ENCODE peak calls at places on chromosomes 3 and 15, in seven cellular contexts. One of them, this sample, is unnamed.

GRCh38 chr3:177875786-177876476 is 660.3 kb upstream of the KCNMB2 start:
- DNase-seq in K562: no peak
- DNase-seq in GM12878: no peak
- DNase-seq in HepG2: no peak
- DNase-seq in SK-N-SH: peak; percentile 33
- DNase-seq in GM12891: no peak
- DNase-seq in H1: no peak
- DNase-seq in this sample: no peak

GRCh38 chr15:99511529-99511864 is 54.3 kb upstream of the MEF2A start:
- DNase-seq in GM12878: no peak
- DNase-seq in HepG2: no peak
- DNase-seq in GM12891: no peak
- DNase-seq in K562: no peak
- DNase-seq in H1: no peak
- DNase-seq in SK-N-SH: no peak
- DNase-seq in this sample: no peak

GRCh38 chr3:33746412-33747116 is 28.5 kb upstream of the CLASP2 start:
- DNase-seq in H1: no peak
- DNase-seq in SK-N-SH: no peak
- DNase-seq in HepG2: no peak
- DNase-seq in GM12891: peak; percentile 9
- DNase-seq in GM12878: no peak
- DNase-seq in K562: no peak
- DNase-seq in this sample: no peak

GRCh38 chr15:101664303-101664913 is 12.2 kb upstream of the TM2D3 start:
- DNase-seq in GM12891: no peak
- DNase-seq in H1: no peak
- DNase-seq in HepG2: peak; percentile 13
- DNase-seq in SK-N-SH: no peak
- DNase-seq in GM12878: no peak
- DNase-seq in K562: peak; percentile 28
- DNase-seq in this sample: no peak

GRCh38 chr15:41465822-41466421 is 27.8 kb upstream of the ITPKA start:
- DNase-seq in K562: peak; percentile 39
- DNase-seq in HepG2: peak; percentile 50
- DNase-seq in GM12878: no peak
- DNase-seq in GM12891: peak; percentile 30
- DNase-seq in H1: no peak
- DNase-seq in SK-N-SH: peak; percentile 62
- DNase-seq in this sample: no peak

GRCh38 chr3:189389346-189389745 is 217.6 kb downstream of the TPRG1 start:
- DNase-seq in GM12891: no peak
- DNase-seq in GM12878: no peak
- DNase-seq in H1: no peak
- DNase-seq in SK-N-SH: no peak
- DNase-seq in HepG2: no peak
- DNase-seq in K562: no peak
- DNase-seq in this sample: no peak

GRCh38 chr15:77493324-77493907 is 72.7 kb downstream of the HMG20A start:
- DNase-seq in H1: no peak
- DNase-seq in HepG2: no peak
- DNase-seq in GM12878: no peak
- DNase-seq in GM12891: no peak
- DNase-seq in SK-N-SH: no peak
- DNase-seq in K562: no peak
- DNase-seq in this sample: no peak

GRCh38 chr3:5188419-5189405 is 1.2 kb downstream of the EDEM1 start:
- DNase-seq in GM12878: no peak
- DNase-seq in GM12891: no peak
- DNase-seq in H1: peak; percentile 47
- DNase-seq in SK-N-SH: peak; percentile 41
- DNase-seq in K562: peak; percentile 51
- DNase-seq in HepG2: peak; percentile 68
- DNase-seq in this sample: no peak

GRCh38 chr3:194265505-194265892 is 85.6 kb downstream of the CPN2 start:
- DNase-seq in SK-N-SH: peak; percentile 83
- DNase-seq in HepG2: no peak
- DNase-seq in K562: no peak
- DNase-seq in H1: no peak
- DNase-seq in GM12891: no peak
- DNase-seq in GM12878: no peak
- DNase-seq in this sample: no peak

GRCh38 chr3:115819785-115820384 is 196.6 kb downstream of the GAP43 start:
- DNase-seq in SK-N-SH: peak; percentile 57
- DNase-seq in H1: no peak
- DNase-seq in HepG2: peak; percentile 81
- DNase-seq in GM12878: peak; percentile 45
- DNase-seq in GM12891: peak; percentile 23
- DNase-seq in K562: peak; percentile 38
- DNase-seq in this sample: peak; percentile 12

GRCh38 chr3:41580274-41580959 is 381.1 kb downstream of the CTNNB1 start:
- DNase-seq in SK-N-SH: peak; percentile 7
- DNase-seq in GM12891: peak; percentile 19
- DNase-seq in HepG2: no peak
- DNase-seq in GM12878: no peak
- DNase-seq in H1: no peak
- DNase-seq in K562: no peak
- DNase-seq in this sample: no peak

GRCh38 chr15:37199546-37199945 is 99.2 kb upstream of the MEIS2 start:
- DNase-seq in GM12891: no peak
- DNase-seq in H1: no peak
- DNase-seq in HepG2: no peak
- DNase-seq in SK-N-SH: no peak
- DNase-seq in K562: no peak
- DNase-seq in GM12878: no peak
- DNase-seq in this sample: no peak

GRCh38 chr15:43483306-43484128 is 9.4 kb downstream of the TP53BP1 start:
- DNase-seq in GM12891: no peak
- DNase-seq in H1: no peak
- DNase-seq in K562: no peak
- DNase-seq in SK-N-SH: peak; percentile 27
- DNase-seq in GM12878: no peak
- DNase-seq in HepG2: no peak
- DNase-seq in this sample: no peak

GRCh38 chr3:104596551-104596950 is 770.2 kb upstream of the ALCAM start:
- DNase-seq in HepG2: peak; percentile 25
- DNase-seq in K562: no peak
- DNase-seq in H1: no peak
- DNase-seq in GM12878: peak; percentile 20
- DNase-seq in GM12891: no peak
- DNase-seq in SK-N-SH: peak; percentile 14
- DNase-seq in this sample: no peak

GRCh38 chr15:39860200-39860599 is 59.9 kb downstream of the GPR176 start:
- DNase-seq in H1: no peak
- DNase-seq in GM12878: no peak
- DNase-seq in GM12891: no peak
- DNase-seq in HepG2: no peak
- DNase-seq in SK-N-SH: no peak
- DNase-seq in K562: no peak
- DNase-seq in this sample: no peak

GRCh38 chr15:60585743-60586708 is 107.1 kb upstream of the ICE2 start:
- DNase-seq in H1: no peak
- DNase-seq in GM12891: peak; percentile 13
- DNase-seq in HepG2: peak; percentile 68
- DNase-seq in K562: peak; percentile 74
- DNase-seq in SK-N-SH: peak; percentile 66
- DNase-seq in GM12878: no peak
- DNase-seq in this sample: no peak

GRCh38 chr3:142027713-142028112 is 121.6 kb downstream of the TFDP2 start:
- DNase-seq in GM12891: no peak
- DNase-seq in K562: no peak
- DNase-seq in GM12878: no peak
- DNase-seq in H1: no peak
- DNase-seq in SK-N-SH: peak; percentile 10
- DNase-seq in HepG2: no peak
- DNase-seq in this sample: no peak

GRCh38 chr3:184359610-184360009 is 1.8 kb downstream of the CLCN2 start:
- DNase-seq in H1: no peak
- DNase-seq in SK-N-SH: no peak
- DNase-seq in GM12891: no peak
- DNase-seq in K562: no peak
- DNase-seq in GM12878: no peak
- DNase-seq in HepG2: no peak
- DNase-seq in this sample: no peak

GRCh38 chr3:101144080-101144479 is 150.9 kb upstream of the ABI3BP start:
- DNase-seq in K562: no peak
- DNase-seq in GM12891: no peak
- DNase-seq in SK-N-SH: no peak
- DNase-seq in HepG2: no peak
- DNase-seq in H1: no peak
- DNase-seq in GM12878: no peak
- DNase-seq in this sample: no peak

GRCh38 chr15:92305342-92305741 is 88.3 kb upstream of the ST8SIA2 start:
- DNase-seq in SK-N-SH: no peak
- DNase-seq in GM12891: no peak
- DNase-seq in H1: no peak
- DNase-seq in HepG2: no peak
- DNase-seq in K562: no peak
- DNase-seq in GM12878: no peak
- DNase-seq in this sample: no peak

GRCh38 chr15:92304239-92304975 is 89.3 kb upstream of the ST8SIA2 start:
- DNase-seq in GM12891: no peak
- DNase-seq in GM12878: no peak
- DNase-seq in K562: no peak
- DNase-seq in SK-N-SH: no peak
- DNase-seq in H1: no peak
- DNase-seq in HepG2: no peak
- DNase-seq in this sample: no peak

GRCh38 chr15:92306662-92307061 is 87.0 kb upstream of the ST8SIA2 start:
- DNase-seq in SK-N-SH: peak; percentile 52
- DNase-seq in H1: no peak
- DNase-seq in GM12878: no peak
- DNase-seq in GM12891: no peak
- DNase-seq in K562: no peak
- DNase-seq in HepG2: peak; percentile 13
- DNase-seq in this sample: no peak
- TF ChIP-seq POLR2AphosphoS5 in SK-N-SH: no peak
- TF ChIP-seq POLR2AphosphoS5 in H1: no peak
- TF ChIP-seq POLR2AphosphoS5 in GM12878: no peak
- TF ChIP-seq POLR2AphosphoS5 in GM12891: no peak
- TF ChIP-seq POLR2AphosphoS5 in K562: no peak
- TF ChIP-seq POLR2AphosphoS5 in HepG2: no peak
- TF ChIP-seq POLR2AphosphoS5 in this sample: no peak

DNA sequence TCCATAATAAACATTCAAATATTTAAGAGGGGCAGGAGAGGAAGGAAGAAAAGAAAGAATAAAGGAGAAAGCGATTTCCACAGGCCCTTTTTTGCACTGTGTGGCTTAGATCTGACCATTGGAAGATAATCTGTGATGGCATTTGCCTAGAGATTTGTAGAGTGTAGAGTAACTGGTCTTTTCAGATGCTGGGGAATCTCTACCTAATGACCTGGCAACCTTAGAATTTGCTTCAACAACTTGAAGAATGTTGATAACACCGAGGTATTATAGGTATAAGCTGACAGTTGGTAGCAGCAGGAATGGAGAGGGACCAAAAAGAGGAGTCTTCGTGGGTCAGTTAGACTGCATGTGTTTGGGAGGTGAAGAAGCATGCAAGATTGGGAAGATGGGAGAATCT is 20.9 kb upstream of the AVEN start:
- DNase-seq in GM12891: no peak
- DNase-seq in SK-N-SH: no peak
- DNase-seq in HepG2: no peak
- DNase-seq in GM12878: no peak
- DNase-seq in H1: no peak
- DNase-seq in K562: no peak
- DNase-seq in this sample: no peak
- TF ChIP-seq TAF1 in GM12891: no peak
- TF ChIP-seq TAF1 in SK-N-SH: no peak
- TF ChIP-seq TAF1 in HepG2: no peak
- TF ChIP-seq TAF1 in GM12878: no peak
- TF ChIP-seq TAF1 in H1: no peak
- TF ChIP-seq TAF1 in K562: no peak
- TF ChIP-seq TAF1 in this sample: no peak

GRCh38 chr3:11029948-11030347 is 37.4 kb downstream of the SLC6A1 start:
- DNase-seq in K562: no peak
- DNase-seq in SK-N-SH: no peak
- DNase-seq in GM12891: no peak
- DNase-seq in H1: no peak
- DNase-seq in GM12878: no peak
- DNase-seq in HepG2: no peak
- DNase-seq in this sample: no peak

GRCh38 chr3:11034297-11035000 is 41.9 kb downstream of the SLC6A1 start:
- DNase-seq in GM12891: no peak
- DNase-seq in K562: no peak
- DNase-seq in HepG2: no peak
- DNase-seq in GM12878: no peak
- DNase-seq in SK-N-SH: no peak
- DNase-seq in H1: no peak
- DNase-seq in this sample: no peak

GRCh38 chr3:11037966-11038365 is 45.4 kb downstream of the SLC6A1 start:
- DNase-seq in SK-N-SH: no peak
- DNase-seq in GM12891: no peak
- DNase-seq in K562: no peak
- DNase-seq in GM12878: no peak
- DNase-seq in H1: no peak
- DNase-seq in HepG2: no peak
- DNase-seq in this sample: no peak

GRCh38 chr3:11037241-11037873 is 44.8 kb downstream of the SLC6A1 start:
- DNase-seq in H1: no peak
- DNase-seq in GM12878: no peak
- DNase-seq in HepG2: no peak
- DNase-seq in K562: no peak
- DNase-seq in GM12891: no peak
- DNase-seq in SK-N-SH: no peak
- DNase-seq in this sample: no peak

DNA sequence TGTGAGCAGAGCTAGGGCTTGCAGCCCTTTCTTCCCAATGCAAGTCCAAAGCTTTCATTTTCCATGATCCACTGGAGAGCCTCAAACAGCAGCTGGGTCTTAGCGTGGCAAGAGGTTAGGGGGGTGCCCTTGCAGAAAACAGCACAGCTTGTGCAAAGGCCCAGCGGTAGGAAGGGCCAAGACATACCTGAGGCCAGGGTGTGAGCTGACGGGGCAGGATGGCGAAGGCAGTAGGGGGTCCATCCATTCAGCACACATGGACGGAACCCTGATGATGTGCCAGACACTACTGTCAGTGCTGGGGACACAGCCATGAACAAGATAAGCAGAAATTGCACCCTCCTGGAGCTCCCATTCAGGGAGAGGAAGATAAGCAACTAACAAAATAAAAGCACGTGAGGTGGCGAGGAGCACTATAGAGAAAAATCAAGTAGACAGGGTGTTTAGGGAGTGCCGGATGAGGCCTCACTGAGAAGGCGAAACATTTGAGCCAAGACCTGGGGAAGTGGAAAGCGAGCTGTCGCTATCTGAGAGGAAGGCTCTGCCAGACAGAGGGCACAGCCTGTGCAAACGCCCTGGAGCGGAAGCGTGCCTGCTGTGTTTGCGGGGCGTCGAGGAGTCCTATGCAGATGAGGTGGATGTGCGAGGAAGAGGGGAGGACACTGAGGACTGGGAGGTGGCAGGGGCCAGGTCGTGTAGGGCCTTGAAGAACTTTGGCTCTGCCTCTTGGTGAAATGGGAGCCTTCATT is 43.4 kb downstream of the SLC6A1 start:
- DNase-seq in HepG2: no peak
- DNase-seq in K562: no peak
- DNase-seq in SK-N-SH: no peak
- DNase-seq in GM12878: no peak
- DNase-seq in GM12891: no peak
- DNase-seq in H1: no peak
- DNase-seq in this sample: no peak
- TF ChIP-seq POLR2AphosphoS5 in HepG2: no peak
- TF ChIP-seq POLR2AphosphoS5 in K562: no peak
- TF ChIP-seq POLR2AphosphoS5 in SK-N-SH: no peak
- TF ChIP-seq POLR2AphosphoS5 in GM12878: no peak
- TF ChIP-seq POLR2AphosphoS5 in GM12891: no peak
- TF ChIP-seq POLR2AphosphoS5 in H1: no peak
- TF ChIP-seq POLR2AphosphoS5 in this sample: no peak

GRCh38 chr3:46280105-46280797 is 38.0 kb downstream of the CCR3 start:
- DNase-seq in HepG2: no peak
- DNase-seq in GM12891: no peak
- DNase-seq in SK-N-SH: no peak
- DNase-seq in H1: no peak
- DNase-seq in GM12878: no peak
- DNase-seq in K562: no peak
- DNase-seq in this sample: no peak
- TF ChIP-seq TAF1 in HepG2: no peak
- TF ChIP-seq TAF1 in GM12891: no peak
- TF ChIP-seq TAF1 in SK-N-SH: no peak
- TF ChIP-seq TAF1 in H1: no peak
- TF ChIP-seq TAF1 in GM12878: no peak
- TF ChIP-seq TAF1 in K562: no peak
- TF ChIP-seq TAF1 in this sample: no peak